ENCODE peak calls at places on chromosomes 4 and X, in ten cellular contexts. M is COLO829, W is fibroblast of lung, F is keratinocyte, R is iPS DF 19.7, E is dermis blood vessel endothelial cell, V is LHCN-M2, S is NCI-H1436, K is HT1080, Z is aorta. T is an unnamed sample.

GRCh38 chr4:54440394-54441223 is 211.5 kb downstream of the PDGFRA start:
- DNase-seq in M (peak), W (peak), F (no peak), R (no peak), E (peak), V (peak), S (peak), K (peak), Z (no peak), T (no peak)

GRCh38 chr4:185838514-185839203 is 26.7 kb upstream of the SORBS2 start:
- DNase-seq in M (no peak), W (no peak), F (no peak), R (no peak), E (no peak), V (peak), S (no peak), K (no peak), Z (no peak), T (peak)

GRCh38 chr4:101730291-101731117 is 60.0 kb upstream of the BANK1 start:
- DNase-seq in M (peak), W (peak), F (peak), R (peak), E (peak), V (peak), S (peak), K (peak), Z (peak), T (peak)

GRCh38 chr4:155758500-155759371 is at the start of gene GUCY1B1:
- DNase-seq in M (no peak), W (peak), F (no peak), R (peak), E (peak), V (peak), S (no peak), K (peak), Z (peak), T (peak)

GRCh38 chr4:185128272-185129119 is 14.6 kb upstream of the SLC25A4 start:
- DNase-seq in M (no peak), W (no peak), F (no peak), R (no peak), E (peak), V (no peak), S (no peak), K (no peak), Z (peak), T (peak)

GRCh38 chrX:50635811-50636365 is 165.3 kb upstream of the DGKK start:
- DNase-seq in M (peak), W (no peak), F (no peak), R (no peak), E (no peak), V (no peak), S (no peak), K (no peak), Z (no peak), T (no peak)

GRCh38 chr4:113738251-113738650 is 23.3 kb downstream of the CAMK2D start:
- DNase-seq in M (no peak), W (peak), F (no peak), R (no peak), E (no peak), V (peak), S (no peak), K (peak), Z (no peak), T (no peak)

GRCh38 chrX:129490330-129490729 is 33.0 kb downstream of the SMARCA1 start:
- DNase-seq in M (no peak), W (no peak), F (no peak), R (no peak), E (no peak), V (no peak), S (no peak), K (no peak), Z (no peak), T (no peak)

GRCh38 chrX:149506349-149506748 is 1.2 kb upstream of the IDS start:
- DNase-seq in M (no peak), W (no peak), F (no peak), R (no peak), E (no peak), V (no peak), S (no peak), K (peak), Z (no peak), T (peak)

GRCh38 chr4:20248155-20248558 is 3.5 kb upstream of the SLIT2 start:
- DNase-seq in M (no peak), W (peak), F (no peak), R (no peak), E (peak), V (peak), S (peak), K (peak), Z (no peak), T (no peak)

GRCh38 chrX:38701073-38701472 is 100.2 kb upstream of the MID1IP1 start:
- DNase-seq in M (no peak), W (no peak), F (no peak), R (no peak), E (no peak), V (no peak), S (no peak), K (no peak), Z (no peak), T (no peak)

GRCh38 chrX:73262991-73263390 is 48.3 kb upstream of the NAP1L2 start:
- DNase-seq in M (peak), W (no peak), F (no peak), R (no peak), E (peak), V (peak), S (peak), K (no peak), Z (no peak), T (no peak)

GRCh38 chr4:10421344-10422055 is 35.7 kb downstream of the ZNF518B start:
- DNase-seq in M (no peak), W (no peak), F (no peak), R (no peak), E (no peak), V (no peak), S (no peak), K (no peak), Z (no peak), T (no peak)

GRCh38 chr4:6461301-6462165 is 10.9 kb downstream of the PPP2R2C start:
- DNase-seq in M (no peak), W (no peak), F (no peak), R (no peak), E (no peak), V (no peak), S (no peak), K (no peak), Z (no peak), T (peak)

GRCh38 chrX:79235899-79236298 is 91.4 kb downstream of the GPR174 start:
- DNase-seq in M (no peak), W (no peak), F (no peak), R (no peak), E (no peak), V (no peak), S (no peak), K (no peak), Z (no peak), T (no peak)

GRCh38 chr4:88674989-88675388 is 22.6 kb downstream of the NAP1L5 start:
- DNase-seq in M (no peak), W (peak), F (no peak), R (no peak), E (no peak), V (peak), S (no peak), K (peak), Z (no peak), T (peak)

GRCh38 chr4:145732416-145732815 is 52.5 kb downstream of the C4orf51 start:
- DNase-seq in M (no peak), W (no peak), F (no peak), R (no peak), E (no peak), V (no peak), S (no peak), K (no peak), Z (no peak), T (peak)

GRCh38 chr4:54063224-54063623 is 1.2 kb downstream of the CHIC2 start:
- DNase-seq in M (no peak), W (peak), F (no peak), R (no peak), E (peak), V (peak), S (no peak), K (peak), Z (no peak), T (no peak)

GRCh38 chr4:38003102-38003501 is 42.9 kb downstream of the PTTG2 start:
- DNase-seq in M (no peak), W (no peak), F (no peak), R (no peak), E (no peak), V (no peak), S (no peak), K (no peak), Z (no peak), T (no peak)

GRCh38 chrX:124940536-124940935 is 379.1 kb upstream of the TEX13C start:
- DNase-seq in M (no peak), W (no peak), F (no peak), R (no peak), E (no peak), V (no peak), S (no peak), K (no peak), Z (no peak), T (no peak)

GRCh38 chr4:108592674-108592986 is 27.7 kb upstream of the RPL34 start:
- DNase-seq in M (no peak), W (no peak), F (no peak), R (no peak), E (peak), V (no peak), S (no peak), K (no peak), Z (no peak), T (no peak)

GRCh38 chr4:72933029-72933428 is 136.5 kb downstream of the COX18 start:
- DNase-seq in M (no peak), W (no peak), F (no peak), R (no peak), E (no peak), V (no peak), S (no peak), K (no peak), Z (no peak), T (no peak)

GRCh38 chr4:39591290-39591689 is 47.4 kb downstream of the SMIM14 start:
- DNase-seq in M (no peak), W (peak), F (no peak), R (no peak), E (no peak), V (no peak), S (peak), K (peak), Z (no peak), T (no peak)

GRCh38 chrX:129404670-129405008 is 118.7 kb downstream of the SMARCA1 start:
- DNase-seq in M (no peak), W (no peak), F (no peak), R (no peak), E (no peak), V (no peak), S (no peak), K (no peak), Z (no peak), T (no peak)

GRCh38 chr4:101205878-101206277 is 141.4 kb downstream of the PPP3CA start:
- DNase-seq in M (no peak), W (peak), F (no peak), R (no peak), E (no peak), V (peak), S (no peak), K (peak), Z (no peak), T (no peak)

GRCh38 chr4:169975837-169976796 is 50.1 kb downstream of the MFAP3L start:
- DNase-seq in M (no peak), W (no peak), F (no peak), R (no peak), E (no peak), V (no peak), S (no peak), K (no peak), Z (no peak), T (no peak)

GRCh38 chrX:140433582-140433981 is 71.3 kb downstream of the SOX3 start:
- DNase-seq in M (no peak), W (no peak), F (no peak), R (no peak), E (no peak), V (no peak), S (no peak), K (no peak), Z (no peak), T (no peak)

GRCh38 chr4:115054836-115055235 is 58.6 kb downstream of the NDST4 start:
- DNase-seq in M (no peak), W (peak), F (no peak), R (no peak), E (no peak), V (peak), S (no peak), K (no peak), Z (no peak), T (no peak)

GRCh38 chrX:7318246-7318645 is 170.3 kb upstream of the PUDP start:
- DNase-seq in M (no peak), W (peak), F (no peak), R (no peak), E (no peak), V (no peak), S (no peak), K (no peak), Z (no peak), T (no peak)

GRCh38 chrX:150694738-150695410 is 1.7 kb downstream of the MTMR1 start:
- DNase-seq in M (no peak), W (no peak), F (no peak), R (no peak), E (no peak), V (no peak), S (no peak), K (no peak), Z (no peak), T (no peak)

GRCh38 chrX:120205816-120206753 is 44.5 kb upstream of the ZBTB33 start:
- DNase-seq in M (no peak), W (no peak), F (no peak), R (no peak), E (no peak), V (peak), S (no peak), K (no peak), Z (no peak), T (peak)

GRCh38 chr4:24568425-24568824 is 15.9 kb downstream of the DHX15 start:
- DNase-seq in M (no peak), W (no peak), F (no peak), R (no peak), E (no peak), V (peak), S (no peak), K (no peak), Z (no peak), T (no peak)